ENCODE peak calls at places on chromosomes 2 and 18, in ten cellular contexts. S, I, R, Y, Q, V, M, T, C and Z are unnamed samples. For H3K4me1 and H3K27me3, the result is how much of the 10 kb centered on the place peaks cover.

GRCh38 chr18:36195427-36196122 is 8.3 kb downstream of the MOCOS start:
- DNase-seq in S (no peak), I (no peak), R (no peak), Y (no peak), Q (no peak), V (no peak), M (no peak), T (no peak), C (no peak), Z (no peak)

GRCh38 chr2:74457129-74457548 is 1.1 kb upstream of the WBP1 start:
- DNase-seq in S (no peak), I (no peak), R (no peak), Y (no peak), Q (no peak), V (no peak), M (no peak), T (no peak), C (no peak), Z (no peak)

GRCh38 chr18:10051877-10052631 is 138.2 kb downstream of the VAPA start:
- DNase-seq in S (no peak), I (peak), R (no peak), Y (peak), Q (peak), V (no peak), M (no peak), T (peak), C (peak), Z (no peak)

GRCh38 chr18:12252061-12252460 is 2.1 kb upstream of the CIDEA start:
- DNase-seq in S (no peak), I (no peak), R (no peak), Y (no peak), Q (no peak), V (no peak), M (no peak), T (no peak), C (no peak), Z (no peak)

GRCh38 chr18:5890606-5891360 is 4.5 kb downstream of the TMEM200C start:
- DNase-seq in S (peak), I (peak), R (no peak), Y (peak), Q (no peak), V (peak), M (no peak), T (no peak), C (no peak), Z (no peak)

GRCh38 chr2:164242409-164242808 is 378.9 kb downstream of the GRB14 start:
- DNase-seq in S (no peak), I (no peak), R (no peak), Y (no peak), Q (no peak), V (no peak), M (no peak), T (no peak), C (no peak), Z (no peak)

GRCh38 chr2:160666019-160666676 is 172.5 kb upstream of the RBMS1 start:
- DNase-seq in S (no peak), I (no peak), R (no peak), Y (peak), Q (peak), V (no peak), M (no peak), T (peak), C (no peak), Z (no peak)

GRCh38 chr2:43837831-43838559 is 644 bp downstream of the ABCG5 start:
- DNase-seq in S (peak), I (no peak), R (no peak), Y (no peak), Q (no peak), V (no peak), M (no peak), T (no peak), C (no peak), Z (no peak)

GRCh38 chr2:145066151-145066661 is 546.3 kb upstream of the ZEB2 start:
- DNase-seq in S (no peak), I (no peak), R (no peak), Y (no peak), Q (peak), V (no peak), M (no peak), T (peak), C (no peak), Z (no peak)

GRCh38 chr18:13550446-13551304 is 175.7 kb downstream of the FAM210A start:
- DNase-seq in S (no peak), I (no peak), R (no peak), Y (no peak), Q (no peak), V (no peak), M (no peak), T (no peak), C (no peak), Z (no peak)

GRCh38 chr2:207416936-207417718 is 112.6 kb upstream of the CREB1 start:
- DNase-seq in S (no peak), I (no peak), R (no peak), Y (no peak), Q (peak), V (no peak), M (no peak), T (no peak), C (no peak), Z (no peak)

GRCh38 chr2:207416111-207416510 is 113.7 kb upstream of the CREB1 start:
- DNase-seq in S (no peak), I (no peak), R (no peak), Y (no peak), Q (peak), V (no peak), M (no peak), T (no peak), C (no peak), Z (no peak)

GRCh38 chr2:207412787-207413310 is 116.9 kb upstream of the CREB1 start:
- DNase-seq in S (no peak), I (no peak), R (no peak), Y (no peak), Q (no peak), V (no peak), M (no peak), T (no peak), C (no peak), Z (no peak)

GRCh38 chr2:207409525-207409924 is 120.2 kb upstream of the CREB1 start:
- DNase-seq in S (no peak), I (no peak), R (no peak), Y (no peak), Q (no peak), V (no peak), M (no peak), T (no peak), C (no peak), Z (no peak)

GRCh38 chr2:207413376-207413907 is 116.3 kb upstream of the CREB1 start:
- DNase-seq in S (no peak), I (no peak), R (no peak), Y (no peak), Q (no peak), V (no peak), M (no peak), T (no peak), C (no peak), Z (no peak)
- H3K4me1 ChIP-seq in S (under half), I (under half), R (under half), Y (under half), Q (under half), V (under half), M (under half), T (under half), C (under half), Z (under half)

GRCh38 chr2:15838481-15838880 is 101.9 kb upstream of the MYCN start:
- DNase-seq in S (no peak), I (no peak), R (no peak), Y (no peak), Q (no peak), V (no peak), M (no peak), T (no peak), C (no peak), Z (no peak)

GRCh38 chr2:15836942-15837610 is 103.3 kb upstream of the MYCN start:
- DNase-seq in S (no peak), I (no peak), R (no peak), Y (no peak), Q (no peak), V (no peak), M (no peak), T (no peak), C (no peak), Z (no peak)

GRCh38 chr2:15834381-15835031 is 105.8 kb upstream of the MYCN start:
- DNase-seq in S (no peak), I (no peak), R (no peak), Y (no peak), Q (no peak), V (no peak), M (no peak), T (no peak), C (no peak), Z (no peak)

GRCh38 chr2:15833731-15834130 is 106.6 kb upstream of the MYCN start:
- DNase-seq in S (no peak), I (no peak), R (no peak), Y (no peak), Q (no peak), V (no peak), M (no peak), T (no peak), C (no peak), Z (no peak)

DNA sequence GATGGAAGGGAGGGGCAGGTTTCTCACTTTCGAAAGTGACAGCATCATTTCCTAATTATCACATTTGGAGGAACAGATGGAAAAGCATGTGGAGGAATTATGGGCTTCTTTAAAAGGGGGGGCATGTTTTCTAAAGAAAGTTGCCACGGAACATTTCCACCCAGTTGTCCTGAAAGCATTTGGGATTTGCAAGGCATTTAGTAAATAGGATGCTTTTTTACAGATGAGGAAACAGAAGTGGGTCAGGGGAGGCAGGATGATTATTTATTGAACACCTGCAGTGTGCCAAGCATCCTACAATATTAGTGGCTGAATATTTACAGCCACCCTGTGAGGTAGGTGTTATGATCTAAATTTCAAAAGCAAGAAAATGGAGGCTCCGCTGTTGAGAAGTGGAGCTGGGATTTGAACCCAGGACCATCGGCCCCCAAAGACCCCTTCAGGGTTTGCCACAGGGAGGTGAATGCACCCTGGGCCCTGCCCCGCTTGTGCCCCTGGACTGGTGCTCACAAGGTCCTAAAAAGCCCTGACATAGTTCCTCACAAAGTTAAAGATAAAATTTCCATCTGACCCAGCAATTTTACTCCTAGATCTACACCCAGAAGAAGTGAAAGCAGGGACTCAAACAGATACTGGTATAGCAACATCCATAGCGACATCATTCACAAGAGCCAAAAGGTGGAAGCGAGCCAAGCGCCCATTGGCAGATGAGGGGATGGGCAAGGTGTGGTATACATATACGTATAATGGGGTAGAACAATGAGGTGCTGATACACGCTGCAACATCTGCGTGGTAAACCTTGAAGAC is 104.0 kb upstream of the MYCN start:
- DNase-seq in S (no peak), I (no peak), R (no peak), Y (no peak), Q (no peak), V (no peak), M (no peak), T (no peak), C (no peak), Z (no peak)
- H3K4me3 ChIP-seq in S (no peak), I (no peak), R (no peak), Y (no peak), Q (no peak), V (no peak), M (no peak), T (no peak), C (no peak), Z (no peak)

GRCh38 chr2:218876562-218877219 is 4.0 kb upstream of the WNT10A start:
- DNase-seq in S (peak), I (no peak), R (no peak), Y (peak), Q (peak), V (peak), M (no peak), T (peak), C (peak), Z (peak)

GRCh38 chr2:218877331-218877730 is 3.3 kb upstream of the WNT10A start:
- DNase-seq in S (no peak), I (no peak), R (no peak), Y (no peak), Q (no peak), V (no peak), M (no peak), T (no peak), C (no peak), Z (no peak)

GRCh38 chr2:218873359-218874194 is 7.1 kb upstream of the WNT10A start:
- DNase-seq in S (no peak), I (no peak), R (no peak), Y (no peak), Q (no peak), V (peak), M (no peak), T (no peak), C (no peak), Z (no peak)

GRCh38 chr2:218877891-218878290 is 2.8 kb upstream of the WNT10A start:
- DNase-seq in S (no peak), I (no peak), R (no peak), Y (no peak), Q (no peak), V (peak), M (no peak), T (no peak), C (no peak), Z (no peak)

GRCh38 chr2:218875692-218876246 is 4.9 kb upstream of the WNT10A start:
- DNase-seq in S (no peak), I (no peak), R (no peak), Y (no peak), Q (no peak), V (no peak), M (no peak), T (no peak), C (no peak), Z (no peak)
- H3K27me3 ChIP-seq in S (under half), I (under half), R (under half), Y (under half), Q (half or more), V (under half), M (half or more), T (under half), C (half or more), Z (under half)

GRCh38 chr2:219442206-219443015 is 7.8 kb downstream of the SPEG start:
- DNase-seq in S (no peak), I (peak), R (no peak), Y (no peak), Q (peak), V (peak), M (no peak), T (no peak), C (no peak), Z (no peak)
- H3K4me1 ChIP-seq in S (under half), I (under half), R (under half), Y (under half), Q (under half), V (under half), M (under half), T (under half), C (under half), Z (under half)